ENCODE peak calls at places on chromosomes 6 and 20, in six cellular contexts. S is thoracic aorta; J is skeletal muscle cell; C is foreskin keratinocyte; W is fibroblast of gingiva; K is stimulated activated CD8-positive, alpha-beta memory T cell treated with anti-CD3 and anti-CD28 coated beads, Interleukin-12 subunit alpha, Interleukin-12 subunit beta, amount 100 ng/mL, for 4 hours. U is an unnamed sample.

GRCh38 chr6:140713495-140713894 is 1339.0 kb upstream of the CITED2 start:
- DNase-seq in S (no peak), J (no peak), C (no peak), W (no peak), K (no peak), U (no peak)

GRCh38 chr6:82248233-82248735 is 740 bp upstream of the IBTK start:
- DNase-seq in S (no peak), J (peak), C (no peak), W (peak), K (no peak), U (peak)

GRCh38 chr6:106254636-106255035 is 70.9 kb downstream of the ATG5 start:
- DNase-seq in S (no peak), J (peak), C (no peak), W (no peak), K (no peak), U (no peak)

GRCh38 chr6:42777126-42777822 is 4.6 kb upstream of the BICRAL start:
- DNase-seq in S (no peak), J (peak), C (no peak), W (peak), K (no peak), U (no peak)

GRCh38 chr6:89298680-89299450 is 16.2 kb downstream of the GABRR2 start:
- DNase-seq in S (no peak), J (peak), C (no peak), W (no peak), K (no peak), U (no peak)

GRCh38 chr6:64683682-64684081 is 1023.3 kb downstream of the EYS start:
- DNase-seq in S (no peak), J (no peak), C (no peak), W (no peak), K (no peak), U (no peak)

GRCh38 chr20:24309596-24309995 is 159.8 kb upstream of the SYNDIG1 start:
- DNase-seq in S (no peak), J (no peak), C (peak), W (no peak), K (no peak), U (no peak)

GRCh38 chr20:53940883-53941546 is 129.4 kb downstream of the BCAS1 start:
- DNase-seq in S (no peak), J (no peak), C (no peak), W (peak), K (no peak), U (peak)

GRCh38 chr6:26012061-26012460 is 49.5 kb downstream of the TRIM38 start:
- DNase-seq in S (no peak), J (no peak), C (no peak), W (no peak), K (no peak), U (no peak)

GRCh38 chr20:17605131-17605660 is 35.3 kb downstream of the DSTN start:
- DNase-seq in S (no peak), J (no peak), C (no peak), W (no peak), K (no peak), U (no peak)

GRCh38 chr20:53547664-53548239 is 45.9 kb downstream of the ZNF217 start:
- DNase-seq in S (no peak), J (peak), C (peak), W (peak), K (no peak), U (peak)

GRCh38 chr20:61608275-61609085 is 356.4 kb downstream of the CDH4 start:
- DNase-seq in S (no peak), J (no peak), C (no peak), W (no peak), K (no peak), U (no peak)

GRCh38 chr20:4488407-4489339 is 233.0 kb upstream of the PRND start:
- DNase-seq in S (no peak), J (peak), C (peak), W (peak), K (no peak), U (peak)

GRCh38 chr20:58088625-58089024 is 139.8 kb downstream of the ANKRD60 start:
- DNase-seq in S (no peak), J (no peak), C (no peak), W (no peak), K (no peak), U (no peak)

GRCh38 chr6:13012977-13013680 is 296.6 kb downstream of the PHACTR1 start:
- DNase-seq in S (no peak), J (no peak), C (no peak), W (no peak), K (no peak), U (no peak)

GRCh38 chr6:24876496-24877465 is 59.0 kb downstream of the RIPOR2 start:
- DNase-seq in S (no peak), J (no peak), C (no peak), W (no peak), K (no peak), U (no peak)

GRCh38 chr6:152474341-152474740 is 162.8 kb downstream of the SYNE1 start:
- DNase-seq in S (no peak), J (no peak), C (no peak), W (no peak), K (no peak), U (no peak)

GRCh38 chr6:43453831-43454230 is 1.5 kb downstream of the DLK2 start:
- DNase-seq in S (no peak), J (no peak), C (no peak), W (no peak), K (no peak), U (no peak)

GRCh38 chr20:29873946-29874345 is 1383.5 kb upstream of the DEFB115 start:
- DNase-seq in S (no peak), J (peak), C (no peak), W (peak), K (no peak), U (no peak)

GRCh38 chr6:45586216-45587171 is 208.8 kb upstream of the SUPT3H start:
- DNase-seq in S (no peak), J (no peak), C (peak), W (no peak), K (peak), U (no peak)

GRCh38 chr6:157981395-157982296 is at the start of gene SYNJ2:
- DNase-seq in S (no peak), J (peak), C (no peak), W (peak), K (peak), U (no peak)

GRCh38 chr6:39978240-39978639 is 44.0 kb upstream of the MOCS1 start:
- DNase-seq in S (no peak), J (no peak), C (no peak), W (no peak), K (no peak), U (no peak)

GRCh38 chr6:18990313-18990978 is 603.3 kb downstream of the RNF144B start:
- DNase-seq in S (no peak), J (no peak), C (no peak), W (no peak), K (no peak), U (no peak)

GRCh38 chr6:35035481-35036030 is 105.6 kb downstream of the TCP11 start:
- DNase-seq in S (no peak), J (no peak), C (peak), W (no peak), K (no peak), U (no peak)

GRCh38 chr20:62655291-62656204 is 13.2 kb downstream of the SLCO4A1 start:
- DNase-seq in S (no peak), J (no peak), C (no peak), W (no peak), K (no peak), U (no peak)

GRCh38 chr6:151391021-151391470 is 313 bp downstream of the ZBTB2 start:
- DNase-seq in S (peak), J (peak), C (no peak), W (peak), K (peak), U (no peak)

GRCh38 chr6:2793491-2794151 is 28.4 kb downstream of the WRNIP1 start:
- DNase-seq in S (no peak), J (no peak), C (peak), W (no peak), K (no peak), U (no peak)

GRCh38 chr20:33437141-33437911 is 6.2 kb downstream of the SNTA1 start:
- DNase-seq in S (no peak), J (no peak), C (no peak), W (peak), K (no peak), U (no peak)

GRCh38 chr6:11315743-11316437 is 83.4 kb upstream of the NEDD9 start:
- DNase-seq in S (no peak), J (peak), C (peak), W (peak), K (no peak), U (peak)

GRCh38 chr6:168314948-168315347 is 4.6 kb downstream of the DACT2 start:
- DNase-seq in S (no peak), J (no peak), C (peak), W (no peak), K (no peak), U (no peak)

GRCh38 chr6:37520926-37521325 is 21.2 kb upstream of the CCDC167 start:
- DNase-seq in S (no peak), J (no peak), C (no peak), W (no peak), K (no peak), U (no peak)

GRCh38 chr20:34680586-34680985 is 3.7 kb upstream of the PIGU start:
- DNase-seq in S (no peak), J (no peak), C (no peak), W (peak), K (no peak), U (no peak)

GRCh38 chr6:37048851-37049734 is 43.6 kb downstream of the FGD2 start:
- DNase-seq in S (no peak), J (peak), C (peak), W (peak), K (peak), U (no peak)

GRCh38 chr6:106608080-106608668 is 21.1 kb downstream of the RTN4IP1 start:
- DNase-seq in S (no peak), J (no peak), C (peak), W (peak), K (no peak), U (peak)

GRCh38 chr6:44470106-44470446 is 82.6 kb downstream of the CDC5L start:
- DNase-seq in S (no peak), J (no peak), C (peak), W (no peak), K (no peak), U (no peak)

GRCh38 chr6:42088101-42088591 is 37.8 kb downstream of the TAF8 start:
- DNase-seq in S (no peak), J (no peak), C (peak), W (no peak), K (no peak), U (no peak)

GRCh38 chr20:46545077-46545826 is 5.2 kb downstream of the OCSTAMP start:
- DNase-seq in S (no peak), J (peak), C (no peak), W (no peak), K (no peak), U (peak)

GRCh38 chr20:59835057-59835447 is 98.4 kb downstream of the SYCP2 start:
- DNase-seq in S (no peak), J (no peak), C (no peak), W (no peak), K (no peak), U (no peak)

GRCh38 chr6:113668712-113669408 is 188.3 kb upstream of the MARCKS start:
- DNase-seq in S (no peak), J (no peak), C (no peak), W (peak), K (no peak), U (no peak)